ENCODE peak calls at places on chromosomes 1 and 21, in ten cellular contexts. X is activated naive CD4-positive, alpha-beta T cell; R is transverse colon; E is Right ventricle myocardium inferior; I is tibial artery; M is NCI-H69; D is stimulated activated CD4-positive, alpha-beta T cell treated with anti-CD3 and anti-CD28 coated beads, Interleukin-2, amount 100 ng/mL, for 24 hours; O is B cell; B is T-helper 2 cell; K is RPMI8226. V is an unnamed sample.

GRCh38 chr1:94096797-94097549 is 24.0 kb downstream of the ABCA4 start:
- DNase-seq in X (no peak), R (peak), E (no peak), I (peak), M (no peak), D (no peak), O (no peak), B (no peak), K (no peak), V (no peak)

GRCh38 chr1:206676499-206676898 is 8.2 kb upstream of the MAPKAPK2 start:
- DNase-seq in X (no peak), R (no peak), E (no peak), I (no peak), M (no peak), D (no peak), O (no peak), B (no peak), K (peak), V (no peak)

GRCh38 chr1:174160109-174160473 is 771 bp downstream of the RABGAP1L start:
- DNase-seq in X (no peak), R (peak), E (peak), I (peak), M (peak), D (peak), O (no peak), B (no peak), K (peak), V (peak)

GRCh38 chr1:103372866-103373265 is 152.6 kb upstream of the RNPC3 start:
- DNase-seq in X (no peak), R (no peak), E (no peak), I (no peak), M (no peak), D (no peak), O (no peak), B (no peak), K (no peak), V (no peak)

GRCh38 chr1:10640079-10640578 is 156.3 kb downstream of the CASZ1 start:
- DNase-seq in X (no peak), R (no peak), E (no peak), I (no peak), M (peak), D (no peak), O (no peak), B (no peak), K (no peak), V (no peak)

GRCh38 chr1:7491089-7491817 is 279.8 kb upstream of the VAMP3 start:
- DNase-seq in X (no peak), R (no peak), E (no peak), I (no peak), M (peak), D (no peak), O (no peak), B (no peak), K (no peak), V (no peak)

GRCh38 chr1:91226741-91227140 is 177.9 kb downstream of the HFM1 start:
- DNase-seq in X (no peak), R (no peak), E (no peak), I (no peak), M (no peak), D (no peak), O (no peak), B (no peak), K (no peak), V (no peak)

GRCh38 chr1:167720965-167721616 is 691 bp upstream of the MPZL1 start:
- DNase-seq in X (no peak), R (peak), E (no peak), I (no peak), M (peak), D (no peak), O (peak), B (no peak), K (peak), V (peak)

GRCh38 chr1:31715873-31716220 is 12.0 kb upstream of the COL16A1 start:
- DNase-seq in X (no peak), R (no peak), E (no peak), I (no peak), M (peak), D (no peak), O (no peak), B (no peak), K (no peak), V (no peak)

GRCh38 chr1:208980590-208980989 is 602.9 kb upstream of the CAMK1G start:
- DNase-seq in X (no peak), R (no peak), E (no peak), I (no peak), M (no peak), D (no peak), O (no peak), B (no peak), K (no peak), V (no peak)

GRCh38 chr1:92877081-92877711 is 45.4 kb downstream of the RPL5 start:
- DNase-seq in X (no peak), R (no peak), E (no peak), I (no peak), M (peak), D (no peak), O (no peak), B (no peak), K (peak), V (no peak)

GRCh38 chr1:45739137-45739536 is 11.3 kb downstream of the IPP start:
- DNase-seq in X (no peak), R (no peak), E (no peak), I (no peak), M (no peak), D (no peak), O (no peak), B (no peak), K (no peak), V (no peak)

GRCh38 chr1:84208935-84209334 is 64.9 kb downstream of the PRKACB start:
- DNase-seq in X (no peak), R (no peak), E (no peak), I (no peak), M (no peak), D (no peak), O (no peak), B (no peak), K (no peak), V (no peak)

GRCh38 chr1:28507247-28507645 is 1.4 kb downstream of the RCC1 start:
- DNase-seq in X (no peak), R (no peak), E (no peak), I (no peak), M (peak), D (peak), O (no peak), B (no peak), K (no peak), V (peak)

GRCh38 chr1:173421789-173422188 is 55.3 kb upstream of the PRDX6 start:
- DNase-seq in X (no peak), R (no peak), E (no peak), I (no peak), M (no peak), D (no peak), O (no peak), B (no peak), K (no peak), V (no peak)

GRCh38 chr1:231423648-231424047 is 1.6 kb upstream of the EGLN1 start:
- DNase-seq in X (no peak), R (no peak), E (no peak), I (no peak), M (peak), D (no peak), O (no peak), B (no peak), K (no peak), V (no peak)

GRCh38 chr1:239221656-239222055 is 164.7 kb upstream of the CHRM3 start:
- DNase-seq in X (no peak), R (no peak), E (no peak), I (no peak), M (no peak), D (no peak), O (no peak), B (no peak), K (no peak), V (no peak)

GRCh38 chr1:27004471-27005165 is 8.0 kb downstream of the TENT5B start:
- DNase-seq in X (no peak), R (no peak), E (no peak), I (no peak), M (no peak), D (no peak), O (no peak), B (no peak), K (no peak), V (no peak)

GRCh38 chr21:14383596-14384210 is 757 bp upstream of the HSPA13 start:
- DNase-seq in X (peak), R (no peak), E (no peak), I (no peak), M (peak), D (no peak), O (no peak), B (no peak), K (peak), V (peak)

GRCh38 chr1:88683516-88683847 is 591 bp upstream of the PKN2 start:
- DNase-seq in X (peak), R (peak), E (peak), I (peak), M (peak), D (peak), O (no peak), B (peak), K (peak), V (peak)

GRCh38 chr1:1552263-1552639 is 11.8 kb upstream of the TMEM240 start:
- DNase-seq in X (no peak), R (no peak), E (no peak), I (no peak), M (no peak), D (no peak), O (no peak), B (no peak), K (no peak), V (no peak)

GRCh38 chr1:218209351-218209861 is 75.7 kb upstream of the RRP15 start:
- DNase-seq in X (no peak), R (no peak), E (no peak), I (no peak), M (no peak), D (no peak), O (no peak), B (no peak), K (no peak), V (peak)

GRCh38 chr1:164922585-164922984 is 363.6 kb downstream of the PBX1 start:
- DNase-seq in X (no peak), R (no peak), E (no peak), I (no peak), M (peak), D (no peak), O (no peak), B (no peak), K (no peak), V (no peak)

GRCh38 chr1:235357485-235358378 is 9.5 kb upstream of the TBCE start:
- DNase-seq in X (no peak), R (peak), E (no peak), I (no peak), M (peak), D (no peak), O (no peak), B (no peak), K (no peak), V (no peak)

GRCh38 chr1:53552981-53553733 is 94.0 kb downstream of the DMRTB1 start:
- DNase-seq in X (no peak), R (peak), E (peak), I (no peak), M (no peak), D (no peak), O (no peak), B (no peak), K (no peak), V (no peak)

GRCh38 chr21:41869771-41870170 is 9.4 kb downstream of the PRDM15 start:
- DNase-seq in X (no peak), R (no peak), E (no peak), I (no peak), M (no peak), D (no peak), O (no peak), B (no peak), K (no peak), V (no peak)

GRCh38 chr1:109823543-109824348 is 60.0 kb upstream of the EPS8L3 start:
- DNase-seq in X (no peak), R (no peak), E (no peak), I (peak), M (no peak), D (no peak), O (no peak), B (no peak), K (no peak), V (peak)

GRCh38 chr1:20194770-20195463 is 8.6 kb upstream of the PLA2G2C start:
- DNase-seq in X (peak), R (peak), E (peak), I (peak), M (peak), D (peak), O (peak), B (peak), K (peak), V (peak)

GRCh38 chr21:40335689-40336088 is 468.5 kb downstream of the PCP4 start:
- DNase-seq in X (no peak), R (no peak), E (no peak), I (no peak), M (peak), D (no peak), O (no peak), B (no peak), K (no peak), V (no peak)

GRCh38 chr1:229671310-229671709 is 45.3 kb downstream of the URB2 start:
- DNase-seq in X (no peak), R (no peak), E (no peak), I (no peak), M (no peak), D (no peak), O (no peak), B (no peak), K (no peak), V (no peak)

GRCh38 chr1:208036177-208036808 is 125.4 kb upstream of the CD34 start:
- DNase-seq in X (no peak), R (no peak), E (no peak), I (no peak), M (peak), D (no peak), O (no peak), B (no peak), K (peak), V (peak)

GRCh38 chr1:213984387-213985180 is 3.2 kb upstream of the PROX1 start:
- DNase-seq in X (no peak), R (no peak), E (no peak), I (no peak), M (peak), D (no peak), O (no peak), B (no peak), K (no peak), V (no peak)

GRCh38 chr1:16615253-16616252 is 2.2 kb upstream of the NBPF1 start:
- DNase-seq in X (no peak), R (peak), E (no peak), I (no peak), M (no peak), D (peak), O (peak), B (no peak), K (no peak), V (peak)

GRCh38 chr1:214135886-214136285 is 145.1 kb upstream of the SMYD2 start:
- DNase-seq in X (no peak), R (no peak), E (no peak), I (no peak), M (no peak), D (no peak), O (no peak), B (no peak), K (no peak), V (no peak)

GRCh38 chr1:173195596-173196088 is 11.5 kb downstream of the TNFSF4 start:
- DNase-seq in X (no peak), R (no peak), E (no peak), I (no peak), M (no peak), D (peak), O (no peak), B (no peak), K (peak), V (no peak)

GRCh38 chr1:116129537-116129936 is 18.3 kb downstream of the MAB21L3 start:
- DNase-seq in X (no peak), R (no peak), E (no peak), I (no peak), M (no peak), D (no peak), O (no peak), B (no peak), K (no peak), V (no peak)

GRCh38 chr1:96966536-96967138 is 245.1 kb downstream of the PTBP2 start:
- DNase-seq in X (peak), R (peak), E (peak), I (peak), M (peak), D (peak), O (peak), B (peak), K (peak), V (peak)

GRCh38 chr1:217333939-217334338 is 297.0 kb downstream of the GPATCH2 start:
- DNase-seq in X (no peak), R (peak), E (no peak), I (no peak), M (peak), D (no peak), O (no peak), B (no peak), K (peak), V (peak)